ENCODE peak calls at places on chromosomes 4 and X, in six cellular contexts. R, J, T, A, E and Z are unnamed samples.
A peak's percentile ranks its signal among the peaks of the same experiment; 100 is the strongest.

GRCh38 chr4:95155759-95156451 is 392.9 kb downstream of the UNC5C start:
- DNase-seq in R (peak; percentile 27), J (no peak), T (no peak), A (no peak), E (no peak), Z (peak; percentile 7)

GRCh38 chr4:2083116-2083825 is 24.1 kb downstream of the NAT8L start:
- DNase-seq in R (no peak), J (no peak), T (no peak), A (no peak), E (no peak), Z (no peak)

GRCh38 chr4:11342401-11342800 is 86.3 kb downstream of the HS3ST1 start:
- DNase-seq in R (no peak), J (no peak), T (no peak), A (no peak), E (no peak), Z (no peak)

GRCh38 chrX:370244-370962 is 16.3 kb downstream of the PPP2R3B start:
- DNase-seq in R (no peak), J (no peak), T (no peak), A (no peak), E (no peak), Z (no peak)

GRCh38 chrX:136781180-136781797 is 557 bp upstream of the ARHGEF6 start:
- DNase-seq in R (peak; percentile 56), J (no peak), T (no peak), A (no peak), E (no peak), Z (no peak)

GRCh38 chrX:31136144-31136572 is 64.3 kb upstream of the FTHL17 start:
- DNase-seq in R (no peak), J (no peak), T (no peak), A (no peak), E (no peak), Z (no peak)

GRCh38 chrX:44246826-44247225 is 96.6 kb downstream of the EFHC2 start:
- DNase-seq in R (no peak), J (no peak), T (no peak), A (no peak), E (no peak), Z (no peak)

GRCh38 chr4:15144249-15144966 is 142.1 kb downstream of the CPEB2 start:
- DNase-seq in R (peak; percentile 33), J (no peak), T (no peak), A (no peak), E (no peak), Z (no peak)

GRCh38 chrX:17414057-17414658 is 39.2 kb downstream of the NHS start:
- DNase-seq in R (no peak), J (no peak), T (no peak), A (peak; percentile 24), E (peak; percentile 57), Z (no peak)

GRCh38 chr4:150078996-150079581 is 844 bp downstream of the DCLK2 start:
- DNase-seq in R (peak; percentile 63), J (peak; percentile 55), T (peak; percentile 47), A (peak; percentile 29), E (no peak), Z (no peak)

GRCh38 chr4:150080335-150080734 is 2.1 kb downstream of the DCLK2 start:
- DNase-seq in R (peak; percentile 60), J (no peak), T (no peak), A (no peak), E (no peak), Z (no peak)

GRCh38 chr4:150080875-150081274 is 2.6 kb downstream of the DCLK2 start:
- DNase-seq in R (no peak), J (no peak), T (no peak), A (no peak), E (no peak), Z (no peak)

GRCh38 chr4:150082241-150082640 is 4.0 kb downstream of the DCLK2 start:
- DNase-seq in R (peak; percentile 11), J (no peak), T (no peak), A (no peak), E (no peak), Z (no peak)

DNA sequence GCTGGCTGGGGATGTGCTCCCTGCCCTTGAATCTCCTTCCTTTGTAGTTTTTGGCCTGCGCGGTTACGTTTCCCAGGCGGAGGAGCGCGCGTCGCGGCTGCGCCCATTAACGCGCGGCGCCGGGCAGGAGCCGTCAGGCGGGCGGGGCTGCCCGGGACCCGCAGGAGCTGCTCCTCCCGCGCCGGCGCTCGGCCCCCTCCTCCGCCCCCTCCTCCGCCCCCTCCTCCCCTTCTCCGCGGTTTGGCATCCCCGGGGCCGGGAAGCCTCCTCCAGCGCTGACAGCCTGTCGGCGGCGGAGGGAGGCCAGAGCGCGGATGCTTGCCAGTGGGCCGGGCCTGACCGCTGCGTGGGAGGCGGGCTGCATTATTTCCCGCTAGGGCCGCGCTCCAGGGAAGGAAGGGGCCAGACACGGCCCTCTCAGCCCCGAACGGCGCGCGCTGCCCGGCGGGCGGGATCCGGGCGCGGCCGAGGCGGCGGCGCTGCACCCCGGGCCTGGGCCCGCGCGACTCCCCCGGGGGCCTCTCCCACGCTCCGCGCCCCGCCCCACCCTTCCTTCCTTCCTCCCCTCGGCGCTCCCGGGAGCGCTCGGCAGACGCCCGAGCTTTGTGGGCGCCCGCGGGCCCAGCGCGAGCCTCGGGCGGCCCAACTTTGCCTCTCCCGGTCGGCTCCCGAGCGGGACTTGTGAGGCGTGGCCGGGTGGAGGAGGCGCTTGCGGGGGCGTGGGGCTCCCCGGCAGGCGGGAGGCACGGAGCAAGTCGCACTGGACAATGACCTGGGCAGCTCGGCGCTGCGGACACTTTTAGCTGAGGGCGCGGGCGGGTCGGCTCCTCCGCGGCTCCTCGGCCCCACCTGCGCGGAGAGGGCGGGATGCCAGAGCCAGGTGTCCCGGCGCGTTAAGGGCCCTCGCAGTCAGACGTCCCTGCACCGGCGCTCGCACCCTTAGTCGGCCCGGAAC is at the start of gene DCLK2:
- DNase-seq in R (peak; percentile 90), J (peak; percentile 76), T (peak; percentile 93), A (peak; percentile 65), E (no peak), Z (peak; percentile 42)
- H3K4me3 ChIP-seq in R (peak within 1 kb of the TSS; percentile 85), J (peak within 1 kb of the TSS; percentile 81), T (peak within 1 kb of the TSS; percentile 57), A (peak within 1 kb of the TSS; percentile 72), E (peak within 1 kb of the TSS; percentile 43), Z (peak within 1 kb of the TSS; percentile 82)

DNA sequence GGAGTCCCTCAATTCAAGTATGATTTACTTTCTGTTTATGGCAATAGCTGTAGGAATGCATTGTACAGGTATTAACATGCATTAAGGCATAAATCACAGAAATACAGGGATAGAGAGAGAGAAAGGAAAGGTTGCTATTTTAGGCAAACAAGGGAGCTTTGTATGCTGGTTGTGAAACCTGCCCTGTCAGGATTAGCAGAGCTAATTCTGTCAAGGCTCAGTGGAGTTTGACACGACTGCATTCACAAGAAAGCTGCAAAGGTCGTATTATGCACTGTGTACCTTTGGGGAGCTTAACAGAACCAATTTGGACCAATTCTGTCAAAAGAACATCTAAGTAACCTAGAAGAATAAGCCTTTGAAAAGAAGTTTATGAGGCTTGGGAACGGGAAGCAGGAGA is 239.3 kb downstream of the GRIA2 start:
- DNase-seq in R (no peak), J (no peak), T (no peak), A (no peak), E (peak; percentile 0), Z (no peak)
- H3K4me3 ChIP-seq in R (no peak overlapping the region), J (no peak overlapping the region), T (no peak overlapping the region), A (no peak overlapping the region), E (no peak overlapping the region), Z (no peak overlapping the region)

GRCh38 chrX:69137911-69138310 is 27.3 kb downstream of the PJA1 start:
- DNase-seq in R (no peak), J (no peak), T (no peak), A (no peak), E (no peak), Z (no peak)

GRCh38 chrX:69139516-69139915 is 25.7 kb downstream of the PJA1 start:
- DNase-seq in R (no peak), J (no peak), T (no peak), A (no peak), E (no peak), Z (no peak)

GRCh38 chrX:69138512-69138911 is 26.7 kb downstream of the PJA1 start:
- DNase-seq in R (no peak), J (no peak), T (no peak), A (no peak), E (no peak), Z (no peak)

GRCh38 chrX:69137371-69137881 is 27.8 kb downstream of the PJA1 start:
- DNase-seq in R (peak; percentile 71), J (no peak), T (peak; percentile 54), A (peak; percentile 31), E (no peak), Z (no peak)

DNA sequence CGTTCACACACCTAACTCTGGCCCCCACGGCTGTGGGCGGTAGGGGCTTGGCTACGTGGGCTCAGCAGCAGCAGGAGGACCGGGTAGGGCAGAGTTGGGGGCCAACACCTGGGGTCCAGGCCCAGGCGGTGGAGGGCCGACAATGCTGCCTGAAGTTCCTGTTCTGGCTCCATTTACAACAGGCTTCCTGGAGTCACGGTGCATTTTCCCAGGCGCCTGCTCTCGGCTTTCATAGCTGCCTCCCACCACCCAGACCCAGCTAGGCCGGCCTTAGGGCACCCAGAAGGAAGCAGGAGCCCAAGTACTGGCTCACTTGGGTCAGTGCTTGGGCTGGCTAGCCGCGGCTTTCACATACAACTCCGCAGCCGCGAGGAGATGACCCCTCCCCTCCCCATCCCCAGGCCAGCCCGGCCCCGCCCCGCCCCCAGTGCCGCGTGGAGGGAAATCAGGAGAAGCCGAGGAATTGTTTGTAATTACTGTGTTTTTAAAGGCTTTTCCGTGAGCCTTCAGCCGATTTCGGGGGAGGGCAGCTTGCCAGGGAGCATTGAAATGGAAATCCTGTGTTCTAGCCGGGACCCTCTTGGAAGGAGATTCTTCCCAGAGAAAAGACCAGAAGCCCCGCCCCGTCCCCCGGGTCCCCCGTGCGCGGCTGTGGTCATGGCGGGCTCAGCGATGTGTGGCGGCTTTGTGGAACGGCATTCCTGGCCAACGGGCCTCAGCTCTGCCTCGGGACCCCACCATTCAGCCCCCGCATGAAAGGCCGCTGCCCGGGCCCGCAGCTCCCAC is 28.5 kb downstream of the PJA1 start:
- DNase-seq in R (peak; percentile 22), J (no peak), T (peak; percentile 70), A (no peak), E (no peak), Z (no peak)
- H3K4me3 ChIP-seq in R (no peak overlapping the region), J (peak overlapping the region; percentile 28), T (peak overlapping the region; percentile 14), A (peak overlapping the region; percentile 45), E (no peak overlapping the region), Z (no peak overlapping the region)

DNA sequence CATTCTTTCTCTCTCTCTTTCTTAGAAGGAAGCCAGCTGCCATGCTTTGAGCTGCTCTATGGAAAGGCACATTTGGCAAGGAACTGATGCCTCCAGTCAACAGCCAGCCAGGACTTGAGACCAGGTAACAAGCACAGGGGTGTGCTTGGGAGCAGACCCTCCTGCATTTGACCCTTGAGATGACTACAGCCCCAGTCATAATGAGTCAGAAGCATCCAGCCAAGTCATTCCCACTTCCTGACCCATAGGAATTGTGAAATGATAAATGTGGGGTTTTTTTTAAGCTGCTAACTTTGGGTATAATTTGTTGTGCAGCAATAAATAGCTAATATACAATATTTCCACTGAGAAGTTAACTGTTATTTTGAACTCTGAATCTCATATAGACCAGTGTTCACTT is 446.9 kb downstream of the GRXCR1 start:
- DNase-seq in R (peak; percentile 70), J (no peak), T (no peak), A (no peak), E (peak; percentile 49), Z (peak; percentile 14)
- H3K4me3 ChIP-seq in R (no peak overlapping the region), J (no peak overlapping the region), T (no peak overlapping the region), A (no peak overlapping the region), E (no peak overlapping the region), Z (no peak overlapping the region)

GRCh38 chrX:54359408-54359807 is 1.6 kb upstream of the WNK3 start:
- DNase-seq in R (no peak), J (no peak), T (no peak), A (no peak), E (no peak), Z (no peak)

GRCh38 chrX:54357414-54358377 is at the start of gene WNK3:
- DNase-seq in R (peak; percentile 83), J (peak; percentile 68), T (peak; percentile 89), A (peak; percentile 70), E (no peak), Z (no peak)

GRCh38 chrX:54352677-54353076 is 5.2 kb downstream of the WNK3 start:
- DNase-seq in R (no peak), J (no peak), T (no peak), A (no peak), E (no peak), Z (no peak)

GRCh38 chrX:54358424-54359211 is 772 bp upstream of the WNK3 start:
- DNase-seq in R (peak; percentile 52), J (peak; percentile 51), T (peak; percentile 78), A (peak; percentile 19), E (no peak), Z (no peak)
- H3K4me3 ChIP-seq in R (peak overlapping the region; percentile 51), J (peak overlapping the region; percentile 52), T (peak overlapping the region; percentile 39), A (peak overlapping the region; percentile 55), E (peak overlapping the region; percentile 45), Z (peak overlapping the region; percentile 66)